ENCODE peak calls at places on chromosomes 7 and 10, in five cellular contexts. One of them, this sample, is unnamed.

GRCh38 chr10:73814896-73815718 is 3.7 kb upstream of the NDST2 start:
- DNase-seq in naive B cell: no peak
- DNase-seq in omental fat pad: no peak
- DNase-seq in tibial artery: no peak
- DNase-seq in sciatic nerve: no peak
- DNase-seq in this sample: no peak

GRCh38 chr10:112365014-112365432 is 8.9 kb upstream of the ACSL5 start:
- DNase-seq in naive B cell: no peak
- DNase-seq in omental fat pad: no peak
- DNase-seq in tibial artery: no peak
- DNase-seq in sciatic nerve: no peak
- DNase-seq in this sample: no peak

GRCh38 chr7:111900283-111900682 is 305.9 kb downstream of the DOCK4 start:
- DNase-seq in naive B cell: no peak
- DNase-seq in omental fat pad: no peak
- DNase-seq in tibial artery: no peak
- DNase-seq in sciatic nerve: no peak
- DNase-seq in this sample: no peak

GRCh38 chr7:80869821-80870751 is 48.8 kb downstream of the SEMA3C start:
- DNase-seq in naive B cell: no peak
- DNase-seq in omental fat pad: no peak
- DNase-seq in tibial artery: no peak
- DNase-seq in sciatic nerve: no peak
- DNase-seq in this sample: no peak

GRCh38 chr10:117342638-117343037 is 32.6 kb downstream of the PDZD8 start:
- DNase-seq in naive B cell: no peak
- DNase-seq in omental fat pad: no peak
- DNase-seq in tibial artery: no peak
- DNase-seq in sciatic nerve: no peak
- DNase-seq in this sample: no peak

GRCh38 chr10:99924856-99925255 is 84.9 kb downstream of the DNMBP start:
- DNase-seq in naive B cell: no peak
- DNase-seq in omental fat pad: no peak
- DNase-seq in tibial artery: no peak
- DNase-seq in sciatic nerve: no peak
- DNase-seq in this sample: no peak

GRCh38 chr7:77910124-77910523 is 111.6 kb downstream of the PHTF2 start:
- DNase-seq in naive B cell: no peak
- DNase-seq in omental fat pad: no peak
- DNase-seq in tibial artery: no peak
- DNase-seq in sciatic nerve: no peak
- DNase-seq in this sample: no peak

GRCh38 chr10:113454341-113455061 is 98.4 kb upstream of the HABP2 start:
- DNase-seq in naive B cell: no peak
- DNase-seq in omental fat pad: no peak
- DNase-seq in tibial artery: peak
- DNase-seq in sciatic nerve: peak
- DNase-seq in this sample: no peak

GRCh38 chr10:60789340-60789739 is 11.1 kb downstream of the CDK1 start:
- DNase-seq in naive B cell: no peak
- DNase-seq in omental fat pad: no peak
- DNase-seq in tibial artery: no peak
- DNase-seq in sciatic nerve: no peak
- DNase-seq in this sample: no peak

GRCh38 chr10:132700168-132701098 is 85.5 kb downstream of the NKX6-2 start:
- DNase-seq in naive B cell: no peak
- DNase-seq in omental fat pad: no peak
- DNase-seq in tibial artery: peak
- DNase-seq in sciatic nerve: peak
- DNase-seq in this sample: no peak

GRCh38 chr10:61067683-61068336 is 123.8 kb upstream of the RHOBTB1 start:
- DNase-seq in naive B cell: no peak
- DNase-seq in omental fat pad: no peak
- DNase-seq in tibial artery: no peak
- DNase-seq in sciatic nerve: no peak
- DNase-seq in this sample: no peak

GRCh38 chr7:142516038-142516501 is 233.2 kb upstream of the PRSS1 start:
- DNase-seq in naive B cell: peak
- DNase-seq in omental fat pad: no peak
- DNase-seq in tibial artery: no peak
- DNase-seq in sciatic nerve: no peak
- DNase-seq in this sample: no peak

GRCh38 chr10:47159361-47160228 is 140.4 kb upstream of the GDF10 start:
- DNase-seq in naive B cell: no peak
- DNase-seq in omental fat pad: no peak
- DNase-seq in tibial artery: no peak
- DNase-seq in sciatic nerve: no peak
- DNase-seq in this sample: no peak

GRCh38 chr10:110206988-110207804 is at the start of gene MXI1:
- DNase-seq in naive B cell: peak
- DNase-seq in omental fat pad: peak
- DNase-seq in tibial artery: peak
- DNase-seq in sciatic nerve: peak
- DNase-seq in this sample: no peak

GRCh38 chr10:76717141-76717540 is 920.5 kb downstream of the KCNMA1 start:
- DNase-seq in naive B cell: no peak
- DNase-seq in omental fat pad: no peak
- DNase-seq in tibial artery: no peak
- DNase-seq in sciatic nerve: no peak
- DNase-seq in this sample: no peak

GRCh38 chr10:100037758-100038315 is 28.1 kb upstream of the DNMBP start:
- DNase-seq in naive B cell: no peak
- DNase-seq in omental fat pad: no peak
- DNase-seq in tibial artery: no peak
- DNase-seq in sciatic nerve: no peak
- DNase-seq in this sample: no peak

GRCh38 chr7:142898377-142899235 is 13.1 kb upstream of the TRPV6 start:
- DNase-seq in naive B cell: no peak
- DNase-seq in omental fat pad: no peak
- DNase-seq in tibial artery: no peak
- DNase-seq in sciatic nerve: no peak
- DNase-seq in this sample: no peak

GRCh38 chr7:139775829-139776266 is 1.9 kb downstream of the HIPK2 start:
- DNase-seq in naive B cell: peak
- DNase-seq in omental fat pad: peak
- DNase-seq in tibial artery: peak
- DNase-seq in sciatic nerve: peak
- DNase-seq in this sample: peak

GRCh38 chr10:6208781-6209235 is 6.1 kb downstream of the PFKFB3 start:
- DNase-seq in naive B cell: no peak
- DNase-seq in omental fat pad: no peak
- DNase-seq in tibial artery: no peak
- DNase-seq in sciatic nerve: no peak
- DNase-seq in this sample: no peak

GRCh38 chr10:103168436-103168835 is 24.6 kb downstream of the NT5C2 start:
- DNase-seq in naive B cell: no peak
- DNase-seq in omental fat pad: no peak
- DNase-seq in tibial artery: no peak
- DNase-seq in sciatic nerve: no peak
- DNase-seq in this sample: no peak

GRCh38 chr10:118585234-118585633 is 10.2 kb downstream of the PRLHR start:
- DNase-seq in naive B cell: no peak
- DNase-seq in omental fat pad: no peak
- DNase-seq in tibial artery: no peak
- DNase-seq in sciatic nerve: no peak
- DNase-seq in this sample: no peak

GRCh38 chr10:68175954-68176353 is 56.0 kb downstream of the ATOH7 start:
- DNase-seq in naive B cell: no peak
- DNase-seq in omental fat pad: no peak
- DNase-seq in tibial artery: no peak
- DNase-seq in sciatic nerve: no peak
- DNase-seq in this sample: no peak

GRCh38 chr7:134174797-134175261 is 47.7 kb downstream of the LRGUK start:
- DNase-seq in naive B cell: no peak
- DNase-seq in omental fat pad: no peak
- DNase-seq in tibial artery: no peak
- DNase-seq in sciatic nerve: no peak
- DNase-seq in this sample: no peak

GRCh38 chr7:150845471-150845870 is 6.8 kb upstream of the AOC1 start:
- DNase-seq in naive B cell: no peak
- DNase-seq in omental fat pad: no peak
- DNase-seq in tibial artery: peak
- DNase-seq in sciatic nerve: peak
- DNase-seq in this sample: no peak

GRCh38 chr7:7385421-7385820 is 150.3 kb downstream of the COL28A1 start:
- DNase-seq in naive B cell: no peak
- DNase-seq in omental fat pad: no peak
- DNase-seq in tibial artery: no peak
- DNase-seq in sciatic nerve: no peak
- DNase-seq in this sample: no peak

GRCh38 chr7:140966561-140967234 is 42.0 kb upstream of the BRAF start:
- DNase-seq in naive B cell: no peak
- DNase-seq in omental fat pad: no peak
- DNase-seq in tibial artery: no peak
- DNase-seq in sciatic nerve: no peak
- DNase-seq in this sample: no peak

GRCh38 chr7:90648107-90648506 is 52.0 kb downstream of the CDK14 start:
- DNase-seq in naive B cell: no peak
- DNase-seq in omental fat pad: no peak
- DNase-seq in tibial artery: no peak
- DNase-seq in sciatic nerve: no peak
- DNase-seq in this sample: no peak

GRCh38 chr10:97479939-97480338 is 18.3 kb downstream of the MMS19 start:
- DNase-seq in naive B cell: no peak
- DNase-seq in omental fat pad: no peak
- DNase-seq in tibial artery: no peak
- DNase-seq in sciatic nerve: no peak
- DNase-seq in this sample: no peak

GRCh38 chr10:33099748-33100147 is 141.7 kb upstream of the ITGB1 start:
- DNase-seq in naive B cell: no peak
- DNase-seq in omental fat pad: no peak
- DNase-seq in tibial artery: no peak
- DNase-seq in sciatic nerve: no peak
- DNase-seq in this sample: no peak

This sample was measured in thoracic aorta.